ENCODE peak calls at places on chromosomes 11 and 22, in seven cellular contexts. W, K, Q, T, U, I and M are unnamed samples.

GRCh38 chr11:20610825-20611224 is 11.4 kb downstream of the SLC6A5 start:
- DNase-seq in W (no peak), K (no peak), Q (no peak), T (no peak), U (no peak), I (peak), M (no peak)

GRCh38 chr22:16824718-16825687 is at the start of gene XKR3:
- DNase-seq in W (no peak), K (no peak), Q (no peak), T (no peak), U (no peak), I (no peak), M (no peak)

GRCh38 chr22:48705159-48705916 is 1122.3 kb downstream of the BRD1 start:
- DNase-seq in W (peak), K (no peak), Q (no peak), T (no peak), U (peak), I (no peak), M (no peak)

GRCh38 chr11:61108847-61109585 is 6.7 kb downstream of the CD5 start:
- DNase-seq in W (no peak), K (no peak), Q (no peak), T (no peak), U (no peak), I (no peak), M (no peak)

GRCh38 chr22:44147821-44148574 is 32.7 kb upstream of the PARVG start:
- DNase-seq in W (peak), K (no peak), Q (no peak), T (no peak), U (no peak), I (no peak), M (no peak)

GRCh38 chr11:131372243-131372930 is 2.0 kb downstream of the NTM start:
- DNase-seq in W (no peak), K (no peak), Q (no peak), T (no peak), U (no peak), I (no peak), M (no peak)

GRCh38 chr11:36619502-36619901 is 21.5 kb upstream of the RAG2 start:
- DNase-seq in W (no peak), K (no peak), Q (no peak), T (no peak), U (no peak), I (no peak), M (no peak)

GRCh38 chr22:23969071-23969470 is 2.4 kb downstream of the DDTL start:
- DNase-seq in W (no peak), K (no peak), Q (no peak), T (no peak), U (no peak), I (no peak), M (no peak)

GRCh38 chr11:77093987-77094840 is 8.4 kb upstream of the OMP start:
- DNase-seq in W (no peak), K (peak), Q (no peak), T (no peak), U (peak), I (no peak), M (no peak)

GRCh38 chr11:63813563-63814382 is 517 bp downstream of the SPINDOC start:
- DNase-seq in W (peak), K (peak), Q (peak), T (peak), U (peak), I (peak), M (no peak)

GRCh38 chr22:50548913-50549790 is 3.5 kb downstream of the KLHDC7B start:
- DNase-seq in W (no peak), K (peak), Q (no peak), T (no peak), U (no peak), I (no peak), M (no peak)

GRCh38 chr11:91100432-91100831 is 877.6 kb upstream of the CHORDC1 start:
- DNase-seq in W (no peak), K (no peak), Q (no peak), T (no peak), U (no peak), I (peak), M (no peak)

GRCh38 chr22:48819232-48819631 is 1008.4 kb downstream of the BRD1 start:
- DNase-seq in W (no peak), K (no peak), Q (no peak), T (no peak), U (no peak), I (no peak), M (no peak)

GRCh38 chr11:63560506-63561179 is 2.5 kb downstream of the PLAAT2 start:
- DNase-seq in W (no peak), K (no peak), Q (no peak), T (no peak), U (no peak), I (peak), M (no peak)

GRCh38 chr22:39345231-39345630 is 4.6 kb upstream of the SYNGR1 start:
- DNase-seq in W (no peak), K (no peak), Q (no peak), T (no peak), U (no peak), I (no peak), M (no peak)

GRCh38 chr22:22228921-22229320 is 15.7 kb upstream of the VPREB1 start:
- DNase-seq in W (no peak), K (no peak), Q (no peak), T (no peak), U (no peak), I (no peak), M (no peak)

GRCh38 chr22:41197808-41198585 is 7.1 kb upstream of the L3MBTL2 start:
- DNase-seq in W (peak), K (peak), Q (peak), T (peak), U (peak), I (peak), M (no peak)

GRCh38 chr11:121936781-121937447 is 179.1 kb downstream of the BLID start:
- DNase-seq in W (no peak), K (no peak), Q (no peak), T (no peak), U (no peak), I (peak), M (no peak)

GRCh38 chr11:128334311-128335044 is 252.9 kb downstream of the ETS1 start:
- DNase-seq in W (no peak), K (no peak), Q (peak), T (peak), U (peak), I (no peak), M (no peak)

GRCh38 chr22:37427128-37427710 is at the start of gene ELFN2:
- DNase-seq in W (peak), K (no peak), Q (peak), T (no peak), U (peak), I (peak), M (no peak)

GRCh38 chr11:58629857-58630256 is 7.4 kb downstream of the CNTF start:
- DNase-seq in W (peak), K (no peak), Q (peak), T (no peak), U (no peak), I (peak), M (peak)

GRCh38 chr11:105458071-105458470 is 151.8 kb upstream of the GRIA4 start:
- DNase-seq in W (no peak), K (no peak), Q (no peak), T (no peak), U (no peak), I (no peak), M (no peak)

GRCh38 chr11:46535688-46536087 is 58.1 kb downstream of the AMBRA1 start:
- DNase-seq in W (no peak), K (no peak), Q (no peak), T (no peak), U (no peak), I (no peak), M (no peak)
- TF ChIP-seq CTCF in W (no peak), K (no peak), Q (no peak), T (no peak), U (no peak), I (no peak), M (no peak)

DNA sequence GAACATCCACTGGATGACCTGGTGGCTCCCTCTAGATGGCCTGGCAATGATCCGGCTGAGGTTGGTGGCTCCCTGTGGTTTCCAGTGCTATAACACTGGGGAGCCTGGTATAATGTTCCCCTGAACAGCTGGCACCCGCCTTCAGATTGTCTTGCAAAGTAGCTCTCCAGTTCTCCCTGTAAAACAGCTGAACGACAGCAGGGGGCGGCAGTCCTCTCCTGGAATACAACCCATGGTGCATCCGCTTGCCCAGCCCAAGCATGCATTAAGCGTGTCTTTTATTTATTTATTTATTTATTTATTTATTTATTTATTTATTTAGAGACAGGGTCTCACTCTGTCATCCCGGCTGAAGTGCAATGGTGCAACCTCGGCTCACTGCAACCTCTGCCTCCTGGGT is 258.9 kb downstream of the BUD13 start:
- DNase-seq in W (peak), K (no peak), Q (peak), T (no peak), U (no peak), I (no peak), M (no peak)
- TF ChIP-seq CTCF in W (peak), K (no peak), Q (no peak), T (no peak), U (no peak), I (no peak), M (peak)

DNA sequence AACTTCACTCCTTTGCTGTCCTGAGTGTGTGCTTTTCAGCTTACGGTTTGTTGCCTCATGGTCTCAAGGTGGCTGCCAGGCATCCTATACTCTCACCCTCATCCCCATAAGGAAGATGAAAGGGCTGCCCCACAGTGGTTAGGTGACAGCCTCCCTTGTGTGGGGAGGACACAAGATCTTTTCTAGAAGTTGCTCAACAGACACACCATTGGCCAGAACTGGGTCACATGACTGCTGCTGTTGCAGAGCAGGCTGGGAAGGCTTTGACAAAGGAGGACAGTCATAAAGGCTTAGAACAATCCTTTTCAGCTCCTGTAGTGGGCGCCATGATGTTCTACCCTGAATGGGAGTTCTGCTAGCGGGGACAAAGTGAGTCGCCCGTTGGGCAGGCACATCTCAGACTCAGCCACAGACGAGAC is 69.7 kb upstream of the RASD2 start:
- DNase-seq in W (no peak), K (no peak), Q (no peak), T (no peak), U (no peak), I (no peak), M (no peak)
- TF ChIP-seq CTCF in W (no peak), K (no peak), Q (no peak), T (no peak), U (no peak), I (no peak), M (no peak)

DNA sequence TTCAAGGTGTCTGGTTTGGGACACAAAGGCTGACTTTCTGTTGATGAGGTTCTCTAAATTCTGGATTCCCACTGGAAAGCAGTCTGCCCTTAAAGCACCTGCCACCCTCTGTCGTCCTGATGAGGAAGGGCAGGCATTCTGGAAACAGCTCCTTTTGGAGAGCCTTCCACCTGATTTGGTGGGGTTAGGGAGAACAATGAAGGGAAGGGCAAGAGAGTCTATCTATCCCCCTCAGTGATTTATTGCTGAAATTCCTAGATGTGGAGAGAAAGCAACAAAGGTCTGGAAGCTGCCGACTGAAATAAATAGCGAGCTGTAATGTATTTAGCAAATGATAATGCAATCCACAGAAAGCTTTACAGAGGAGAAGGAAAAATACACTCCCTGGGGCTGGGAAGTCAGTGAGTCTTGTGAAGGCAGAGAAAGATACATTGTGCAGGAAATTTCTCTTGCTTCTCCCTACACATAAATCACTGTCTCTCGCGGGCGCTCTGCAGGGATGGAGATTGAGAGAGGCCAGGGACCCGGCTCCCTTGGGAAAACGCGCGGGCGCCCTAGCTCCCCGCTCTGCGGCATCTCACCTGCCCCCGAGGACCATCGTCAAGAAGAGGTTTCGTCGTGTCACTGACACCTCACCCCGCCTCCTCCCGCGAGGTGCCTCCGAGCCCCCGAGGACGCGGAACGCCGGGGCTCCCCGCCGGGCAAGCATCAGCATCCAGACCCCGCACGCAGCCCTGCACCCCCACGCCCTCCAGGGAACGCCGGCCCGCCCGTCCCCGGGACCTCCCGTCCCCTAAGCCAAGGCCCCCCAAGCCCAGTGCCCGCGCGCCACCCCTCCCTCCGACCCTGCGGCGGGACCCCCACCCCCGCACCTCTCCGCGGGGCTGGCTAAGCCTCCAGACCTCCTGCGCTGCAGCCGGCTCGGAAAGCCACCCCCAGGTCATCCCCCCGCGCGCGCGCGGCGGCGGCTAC is 673 bp downstream of the CDON start:
- DNase-seq in W (peak), K (peak), Q (peak), T (peak), U (no peak), I (peak), M (peak)
- TF ChIP-seq CTCF in W (peak), K (peak), Q (peak), T (peak), U (peak), I (peak), M (peak)

GRCh38 chr22:45880732-45881523 is 96.0 kb downstream of the WNT7B start:
- DNase-seq in W (peak), K (peak), Q (no peak), T (no peak), U (peak), I (no peak), M (no peak)
- TF ChIP-seq CTCF in W (no peak), K (no peak), Q (no peak), T (no peak), U (no peak), I (no peak), M (no peak)

DNA sequence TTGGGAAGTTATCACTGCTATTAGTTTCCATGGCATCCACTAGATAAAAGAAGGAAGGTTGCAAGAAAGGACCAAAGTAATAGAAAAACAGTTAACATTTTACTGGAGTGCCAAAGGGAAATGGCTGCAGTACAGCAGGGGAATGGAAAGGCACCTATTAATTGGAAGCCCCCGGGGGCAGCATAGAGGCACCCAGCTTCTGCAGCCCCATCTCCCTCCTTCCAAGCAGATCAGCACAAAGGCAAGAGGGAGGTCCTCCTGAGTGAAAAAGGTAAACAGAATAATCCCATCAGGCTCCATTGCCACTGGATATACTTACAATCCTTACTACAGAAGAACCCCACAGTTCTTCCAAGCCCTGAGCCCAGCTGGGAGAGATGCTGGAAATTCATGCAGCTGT is 887.1 kb downstream of the DLG2 start:
- DNase-seq in W (peak), K (no peak), Q (no peak), T (no peak), U (no peak), I (no peak), M (no peak)
- TF ChIP-seq CTCF in W (no peak), K (no peak), Q (no peak), T (no peak), U (no peak), I (no peak), M (no peak)

GRCh38 chr11:68342459-68343158 is 30.2 kb downstream of the LRP5 start:
- DNase-seq in W (peak), K (no peak), Q (no peak), T (no peak), U (no peak), I (peak), M (no peak)

GRCh38 chr11:68340003-68340767 is 27.8 kb downstream of the LRP5 start:
- DNase-seq in W (no peak), K (no peak), Q (no peak), T (no peak), U (no peak), I (no peak), M (no peak)

GRCh38 chr11:68340784-68341556 is 28.6 kb downstream of the LRP5 start:
- DNase-seq in W (no peak), K (no peak), Q (no peak), T (no peak), U (no peak), I (peak), M (no peak)

GRCh38 chr11:68343761-68344256 is 31.4 kb downstream of the LRP5 start:
- DNase-seq in W (no peak), K (no peak), Q (peak), T (no peak), U (no peak), I (no peak), M (no peak)

DNA sequence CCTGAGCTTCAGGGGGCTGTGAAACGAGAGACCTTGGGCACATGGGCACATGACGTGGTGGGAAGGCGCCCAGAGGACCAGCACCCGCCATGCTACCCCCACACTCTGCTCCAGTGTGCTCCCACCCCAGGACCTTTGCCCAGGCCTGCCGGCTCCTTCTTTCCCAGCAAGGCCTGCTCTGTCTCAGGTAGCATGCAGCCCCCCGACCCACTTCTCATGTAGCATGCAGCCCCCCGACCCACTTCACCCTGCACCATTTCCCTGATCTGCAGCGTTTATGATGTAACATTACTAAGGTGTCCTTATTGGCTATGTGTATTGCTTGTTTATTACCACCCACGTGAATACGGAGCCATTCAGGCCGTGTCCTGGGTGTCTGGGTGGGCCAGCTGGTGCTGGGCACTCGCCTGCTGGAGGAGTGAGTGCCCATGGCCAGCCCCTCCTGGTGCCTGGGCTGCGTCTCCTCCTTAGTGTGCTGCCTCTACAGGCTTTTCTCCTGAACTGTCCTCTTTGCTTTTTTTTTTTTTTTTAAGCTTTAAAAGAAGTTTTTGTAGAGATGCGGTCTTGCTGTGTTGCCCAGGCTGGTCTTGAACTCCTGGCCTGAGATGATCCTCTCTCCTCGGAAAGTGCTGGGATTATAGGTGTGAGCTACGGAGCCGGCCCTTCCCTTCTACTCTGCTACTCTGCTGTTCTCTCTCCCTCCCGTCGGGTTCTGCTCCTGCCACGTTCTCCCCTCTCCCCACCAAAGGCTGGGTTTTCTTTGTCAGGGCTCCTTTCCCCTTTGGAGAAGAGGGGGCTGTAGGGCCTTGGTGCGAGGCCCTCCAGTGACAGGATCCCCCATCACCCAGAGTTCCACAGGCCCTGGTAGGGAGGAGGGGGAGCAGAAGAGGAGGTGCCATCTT is 29.4 kb downstream of the LRP5 start:
- DNase-seq in W (no peak), K (no peak), Q (no peak), T (no peak), U (no peak), I (no peak), M (no peak)
- TF ChIP-seq CTCF in W (peak), K (no peak), Q (no peak), T (peak), U (no peak), I (peak), M (no peak)

GRCh38 chr11:88012456-88012855 is 162.8 kb downstream of the RAB38 start:
- DNase-seq in W (peak), K (no peak), Q (no peak), T (no peak), U (no peak), I (no peak), M (no peak)

GRCh38 chr11:88015170-88015569 is 160.1 kb downstream of the RAB38 start:
- DNase-seq in W (no peak), K (no peak), Q (no peak), T (no peak), U (no peak), I (peak), M (no peak)

DNA sequence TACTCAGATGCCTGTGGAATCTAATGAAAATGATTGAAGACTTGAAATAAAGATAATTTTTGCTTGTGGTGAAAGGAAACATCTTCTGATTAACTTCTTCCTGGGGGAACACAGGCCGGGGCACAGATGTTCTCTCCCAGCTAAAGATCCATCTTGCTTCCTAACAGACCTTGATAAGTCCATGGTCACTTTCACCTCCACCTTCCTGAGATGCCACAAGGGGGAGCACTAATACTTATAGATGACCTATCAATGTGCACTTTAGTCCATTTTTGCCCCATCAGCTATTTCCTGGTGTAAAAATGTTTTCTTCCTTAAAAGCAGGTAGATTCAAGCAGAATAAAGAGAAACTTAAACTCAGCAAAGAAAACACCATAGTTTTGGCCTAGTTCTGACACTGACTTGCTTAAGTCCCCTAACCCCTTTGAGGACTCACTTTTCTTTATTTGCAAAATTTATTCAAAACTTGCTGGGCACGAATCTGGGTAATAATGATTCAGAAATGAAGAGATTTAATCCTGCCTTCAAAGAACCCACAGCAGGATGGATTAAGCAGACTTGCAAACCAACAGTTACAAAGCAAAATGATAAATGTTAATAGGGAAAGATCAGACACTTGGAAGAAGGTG is 158.7 kb downstream of the RAB38 start:
- DNase-seq in W (peak), K (peak), Q (peak), T (peak), U (no peak), I (peak), M (peak)
- TF ChIP-seq CTCF in W (peak), K (peak), Q (peak), T (peak), U (peak), I (peak), M (peak)